ENCODE peak calls at places on chromosomes 11 and 22, in six cellular contexts. D is fibroblast of lung, S is left ventricle myocardium inferior, K is brain microvascular endothelial cell, Q is ovary, E is stomach. C is an unnamed sample.

GRCh38 chr11:29306527-29306926 is 710.3 kb downstream of the KCNA4 start:
- DNase-seq in S (no peak), Q (no peak), K (peak), D (peak), E (no peak), C (no peak)

GRCh38 chr22:45262931-45263789 is 21.6 kb upstream of the UPK3A start:
- DNase-seq in K (no peak), Q (no peak), D (no peak), E (no peak), S (peak), C (no peak)

GRCh38 chr22:28247667-28248363 is 328.8 kb upstream of the PITPNB start:
- DNase-seq in E (no peak), K (no peak), D (no peak), S (no peak), Q (no peak), C (no peak)

GRCh38 chr22:27198518-27199035 is 541.2 kb downstream of the MIAT start:
- DNase-seq in E (no peak), D (no peak), K (no peak), Q (no peak), S (no peak), C (no peak)

GRCh38 chr22:47550524-47551437 is 788.3 kb downstream of the TBC1D22A start:
- DNase-seq in D (no peak), E (peak), K (no peak), Q (peak), S (no peak), C (no peak)

GRCh38 chr22:32745251-32745995 is 56.1 kb upstream of the TIMP3 start:
- DNase-seq in D (peak), K (no peak), Q (no peak), E (no peak), S (peak), C (peak)

GRCh38 chr11:107017433-107018227 is 646 bp downstream of the GUCY1A2 start:
- DNase-seq in E (no peak), S (peak), D (peak), K (no peak), Q (peak), C (peak)

GRCh38 chr22:25700996-25701815 is 40.8 kb upstream of the MYO18B start:
- DNase-seq in D (peak), E (no peak), Q (no peak), S (peak), K (peak), C (peak)

GRCh38 chr11:71078482-71078881 is 173.9 kb downstream of the SHANK2 start:
- DNase-seq in D (peak), S (no peak), K (no peak), Q (no peak), E (no peak), C (no peak)

GRCh38 chr11:68664906-68665305 is 19.4 kb upstream of the GAL start:
- DNase-seq in K (no peak), Q (no peak), E (no peak), S (no peak), D (no peak), C (no peak)

GRCh38 chr11:104907521-104908185 is 9.4 kb upstream of the CASP12 start:
- DNase-seq in S (no peak), E (no peak), Q (no peak), K (no peak), D (peak), C (no peak)

GRCh38 chr11:104908186-104908531 is 9.9 kb upstream of the CASP12 start:
- DNase-seq in S (no peak), D (no peak), E (no peak), K (no peak), Q (no peak), C (no peak)

GRCh38 chr11:104905271-104905670 is 7.0 kb upstream of the CASP12 start:
- DNase-seq in D (no peak), S (no peak), K (no peak), E (no peak), Q (no peak), C (no peak)
- TF ChIP-seq CTCF in D (no peak), S (no peak), K (peak), E (no peak), Q (no peak), C (no peak)

DNA sequence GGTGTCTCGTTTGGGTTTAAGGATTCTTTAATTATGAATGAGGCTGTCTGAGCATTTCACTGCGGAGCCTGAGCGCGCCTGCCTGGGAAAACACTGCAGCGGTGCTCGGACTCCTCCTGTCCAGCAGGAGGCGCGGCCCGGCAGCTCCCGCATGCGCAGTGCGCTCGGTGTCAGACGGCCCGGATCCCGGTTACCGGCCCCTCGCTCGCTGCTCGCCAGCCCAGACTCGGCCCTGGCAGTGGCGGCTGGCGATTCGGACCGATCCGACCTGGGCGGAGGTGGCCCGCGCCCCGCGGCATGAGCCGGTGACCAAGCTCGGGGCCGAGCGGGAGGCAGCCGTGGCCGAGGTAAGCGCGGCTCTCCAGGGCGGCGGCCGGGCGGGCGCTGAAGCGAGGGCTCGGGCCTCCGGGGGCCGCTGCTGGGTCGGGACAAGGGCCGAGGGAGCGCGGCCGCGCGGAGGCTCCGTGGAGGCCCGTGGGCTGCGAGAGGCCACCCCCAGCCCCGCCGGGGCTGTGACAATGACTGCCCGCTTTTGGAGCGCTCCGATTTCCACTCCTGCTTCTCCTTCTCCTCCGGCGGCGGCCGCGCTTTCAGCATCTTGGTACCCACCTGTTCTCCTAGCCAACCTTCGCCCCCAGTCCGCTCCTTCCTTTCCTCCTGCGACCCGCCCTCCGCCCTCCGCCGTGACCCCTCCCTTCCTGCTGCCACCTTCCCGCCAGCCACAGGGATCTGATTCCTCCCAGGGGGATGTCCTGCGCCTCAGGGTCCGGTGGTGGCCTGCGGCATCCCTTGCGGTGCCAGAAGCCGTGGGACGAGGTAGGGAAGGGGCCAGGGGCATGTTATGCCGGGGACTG is at the start of gene EXT2:
- DNase-seq in Q (peak), S (peak), E (peak), D (peak), K (peak), C (peak)
- H3K27ac ChIP-seq in Q (peak), S (peak), E (peak), D (peak), K (peak), C (peak)

DNA sequence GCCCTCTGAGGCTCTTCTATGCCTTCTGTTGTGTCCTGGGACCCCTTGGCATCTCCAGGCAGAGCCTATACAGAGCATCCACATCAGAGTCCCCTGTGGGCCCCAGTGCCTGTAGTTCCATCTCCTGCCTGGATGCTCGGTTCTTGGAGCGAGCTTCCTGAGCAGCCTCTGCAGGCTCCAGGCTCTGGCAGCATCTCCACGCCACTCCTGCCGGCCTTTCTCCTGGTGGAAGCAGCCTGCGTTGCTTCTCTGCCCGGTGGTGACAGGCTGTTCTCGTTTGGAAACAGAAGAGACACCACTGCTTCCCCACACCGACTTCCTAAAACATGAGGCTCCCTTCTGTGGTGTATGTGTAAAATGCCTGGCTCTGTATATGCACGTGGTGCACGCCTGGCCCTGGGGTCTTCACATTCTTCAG is 52.8 kb downstream of the BCR start:
- DNase-seq in E (no peak), D (peak), S (peak), K (no peak), Q (no peak), C (no peak)
- TF ChIP-seq CTCF in E (no peak), D (no peak), S (peak), K (peak), Q (no peak), C (no peak)

GRCh38 chr11:98456281-98456680 is 564.5 kb upstream of the CNTN5 start:
- DNase-seq in K (no peak), D (no peak), E (no peak), S (no peak), Q (no peak), C (no peak)
- H3K27ac ChIP-seq in K (no peak), D (no peak), E (no peak), S (no peak), Q (no peak), C (no peak)

GRCh38 chr22:40511604-40512003 is 124.9 kb downstream of the MRTFA start:
- DNase-seq in K (no peak), S (no peak), E (no peak), D (peak), Q (no peak), C (peak)
- TF ChIP-seq CTCF in K (peak), S (no peak), E (no peak), D (no peak), Q (no peak), C (peak)

GRCh38 chr22:17548756-17549035 is 14.6 kb upstream of the SLC25A18 start:
- DNase-seq in K (no peak), E (no peak), D (no peak), S (no peak), Q (no peak), C (no peak)
- H3K27ac ChIP-seq in K (no peak), E (no peak), D (no peak), S (no peak), Q (no peak), C (no peak)

DNA sequence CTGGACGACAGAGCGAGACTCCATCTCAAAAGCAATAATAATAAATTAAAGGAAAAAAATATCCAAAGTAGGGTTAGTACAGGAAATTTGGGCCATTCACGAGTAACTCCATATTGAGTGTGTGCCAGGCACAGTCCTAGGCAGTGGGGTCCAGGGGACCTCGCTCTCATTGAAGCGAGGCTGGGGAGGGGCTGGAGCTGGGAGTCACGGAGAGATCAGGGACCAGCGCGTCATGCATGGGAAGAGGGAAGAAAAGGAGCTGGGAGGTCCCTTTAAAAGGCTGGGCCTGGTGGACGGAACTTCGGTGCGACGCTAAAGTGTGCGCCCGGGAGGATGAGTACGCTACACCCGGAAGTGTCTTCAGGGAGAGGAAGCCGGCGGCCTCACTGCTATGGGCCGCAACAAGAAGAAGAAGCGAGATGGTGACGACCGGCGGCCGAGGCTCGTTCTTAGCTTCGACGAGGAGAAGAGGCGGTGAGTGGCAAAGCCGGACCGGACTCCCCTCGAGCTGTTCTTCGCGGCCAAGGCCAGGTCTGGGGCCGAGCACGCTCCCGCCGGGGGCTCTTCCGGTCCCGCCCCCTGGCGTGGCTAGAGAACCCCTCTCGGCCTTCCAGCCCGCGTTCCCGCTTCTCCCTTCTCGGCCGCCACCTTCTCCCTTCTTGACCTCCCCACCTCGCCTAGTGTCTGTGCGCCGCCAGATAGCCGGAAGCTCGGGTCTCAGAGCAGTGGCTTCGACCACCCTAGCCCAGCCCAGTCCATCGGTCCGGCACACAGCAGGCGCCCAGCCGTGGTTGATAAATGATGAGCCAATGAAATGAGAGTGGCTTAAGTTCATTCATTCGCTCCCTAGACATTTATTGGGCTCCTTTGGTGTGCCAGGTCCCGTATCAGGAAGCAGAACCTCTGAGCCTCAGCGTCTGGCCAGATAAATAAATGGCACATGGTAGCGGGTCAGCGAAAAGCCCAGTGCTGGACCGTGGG is at the start of gene NOL12:
- DNase-seq in S (peak), D (peak), K (peak), E (peak), Q (peak), C (peak)
- TF ChIP-seq CTCF in S (no peak), D (no peak), K (peak), E (no peak), Q (no peak), C (peak)

GRCh38 chr11:86135319-86135714 is 66.4 kb upstream of the PICALM start:
- DNase-seq in K (no peak), Q (no peak), D (no peak), E (no peak), S (no peak), C (no peak)
- H3K27ac ChIP-seq in K (no peak), Q (no peak), D (no peak), E (no peak), S (peak), C (no peak)

DNA sequence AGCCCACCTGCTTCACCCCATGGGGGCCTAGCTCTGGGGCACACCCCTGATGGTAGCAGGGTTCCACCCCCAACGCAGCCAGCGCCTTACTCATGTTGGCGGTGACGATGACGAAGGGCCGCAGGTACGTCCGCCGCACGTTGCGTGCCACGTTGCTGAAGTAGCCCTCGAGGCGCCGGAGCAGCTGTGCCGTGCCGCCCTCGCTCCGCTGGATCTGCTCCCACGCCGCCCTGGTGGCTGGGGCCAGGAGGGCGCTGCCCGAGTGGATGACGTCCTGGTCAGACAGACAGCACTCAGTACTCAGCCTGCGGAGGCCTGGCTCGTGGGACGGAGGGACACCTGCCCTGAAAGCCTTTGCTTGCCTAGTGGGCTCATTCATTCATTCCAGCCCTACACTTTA is 50.8 kb downstream of the TRMU start:
- DNase-seq in K (no peak), S (no peak), Q (no peak), D (no peak), E (no peak), C (no peak)
- TF ChIP-seq CTCF in K (peak), S (no peak), Q (no peak), D (no peak), E (no peak), C (no peak)

C was measured in body of pancreas.